ENCODE peak calls at places on chromosomes 5 and 9, in six cellular contexts. I is WTC11, Q is GM12865, D is lung, E is RWPE1, J is K562. A is an unnamed sample.
A peak's percentile ranks its signal among the peaks of the same experiment; 100 is the strongest.

GRCh38 chr5:6525910-6526309 is 77.3 kb downstream of the UBE2QL1 start:
- DNase-seq in I (peak; percentile 47), Q (peak; percentile 50), D (no peak), E (no peak), J (peak; percentile 68), A (peak; percentile 66)

GRCh38 chr5:128613111-128613510 is 75.1 kb upstream of the FBN2 start:
- DNase-seq in I (no peak), Q (no peak), D (no peak), E (no peak), J (no peak), A (no peak)

GRCh38 chr9:137456864-137457405 is 2.2 kb downstream of the NSMF start:
- DNase-seq in I (no peak), Q (no peak), D (no peak), E (no peak), J (no peak), A (no peak)

GRCh38 chr5:81505672-81506071 is 111.7 kb upstream of the ACOT12 start:
- DNase-seq in I (no peak), Q (no peak), D (no peak), E (no peak), J (no peak), A (no peak)

GRCh38 chr9:16625831-16626230 is 244.6 kb downstream of the BNC2 start:
- DNase-seq in I (no peak), Q (no peak), D (no peak), E (no peak), J (no peak), A (no peak)

GRCh38 chr5:150155258-150156032 is at the start of gene PDGFRB:
- DNase-seq in I (peak; percentile 67), Q (peak; percentile 28), D (peak; percentile 62), E (peak; percentile 54), J (peak; percentile 20), A (peak; percentile 78)

GRCh38 chr5:140261403-140262171 is 41.3 kb downstream of the PFDN1 start:
- DNase-seq in I (no peak), Q (no peak), D (peak; percentile 73), E (peak; percentile 97), J (peak; percentile 84), A (no peak)

GRCh38 chr5:154405078-154405792 is 40.6 kb upstream of the SAP30L start:
- DNase-seq in I (peak; percentile 86), Q (peak; percentile 82), D (peak; percentile 79), E (peak; percentile 95), J (peak; percentile 86), A (peak; percentile 83)

GRCh38 chr5:121748690-121749089 is 103.0 kb upstream of the FTMT start:
- DNase-seq in I (no peak), Q (no peak), D (no peak), E (no peak), J (no peak), A (no peak)

GRCh38 chr9:98271479-98271878 is 16.0 kb upstream of the TBC1D2 start:
- DNase-seq in I (no peak), Q (no peak), D (no peak), E (no peak), J (peak; percentile 73), A (no peak)

GRCh38 chr5:159155960-159156359 is 53.4 kb downstream of the RNF145 start:
- DNase-seq in I (no peak), Q (no peak), D (no peak), E (no peak), J (no peak), A (peak; percentile 12)

GRCh38 chr5:133244242-133244641 is 192.4 kb downstream of the HSPA4 start:
- DNase-seq in I (no peak), Q (peak; percentile 82), D (no peak), E (no peak), J (no peak), A (peak; percentile 72)

GRCh38 chr5:103139264-103139865 is 19.3 kb downstream of the PPIP5K2 start:
- DNase-seq in I (peak; percentile 80), Q (peak; percentile 84), D (peak; percentile 76), E (peak; percentile 72), J (peak; percentile 84), A (peak; percentile 86)

GRCh38 chr9:93959739-93960154 is 4.6 kb upstream of the BARX1 start:
- DNase-seq in I (no peak), Q (no peak), D (no peak), E (no peak), J (no peak), A (no peak)

GRCh38 chr5:172093965-172094364 is 87.5 kb upstream of the FBXW11 start:
- DNase-seq in I (no peak), Q (no peak), D (no peak), E (no peak), J (no peak), A (no peak)

GRCh38 chr9:114303571-114303970 is 19.3 kb upstream of the ORM1 start:
- DNase-seq in I (peak; percentile 3), Q (no peak), D (no peak), E (no peak), J (no peak), A (no peak)

GRCh38 chr9:23088932-23089364 is 642.3 kb downstream of the DMRTA1 start:
- DNase-seq in I (peak; percentile 76), Q (peak; percentile 1), D (no peak), E (no peak), J (no peak), A (no peak)
- TF ChIP-seq CTCF in I (peak; percentile 35), Q (peak; percentile 25), D (no peak), E (no peak), J (no peak), A (no peak)

GRCh38 chr9:92266486-92266885 is 27.0 kb downstream of the IARS1 start:
- DNase-seq in I (no peak), Q (no peak), D (no peak), E (no peak), J (no peak), A (no peak)

GRCh38 chr9:92265159-92265558 is 28.3 kb downstream of the IARS1 start:
- DNase-seq in I (no peak), Q (no peak), D (no peak), E (no peak), J (no peak), A (no peak)

GRCh38 chr9:92257327-92257726 is 36.2 kb downstream of the IARS1 start:
- DNase-seq in I (no peak), Q (no peak), D (no peak), E (no peak), J (no peak), A (no peak)

DNA sequence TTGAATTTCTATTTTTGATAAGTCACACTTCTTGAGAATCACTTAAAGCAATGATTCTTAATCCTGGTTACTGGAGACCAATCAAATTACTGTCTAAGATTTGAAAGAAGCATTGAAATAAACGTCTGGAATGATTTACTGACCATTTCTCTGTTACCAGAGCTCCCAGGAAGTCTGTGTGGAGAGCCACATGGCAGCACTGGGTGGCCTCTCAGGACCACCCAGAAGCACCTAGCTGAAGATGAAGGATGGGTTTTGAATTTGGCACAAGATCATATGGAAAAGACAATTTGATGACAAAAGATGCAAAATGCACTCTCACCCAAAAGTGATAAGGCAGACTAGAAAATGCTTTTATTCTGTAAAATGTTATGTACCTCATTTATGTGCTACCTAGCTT is 30.4 kb downstream of the IARS1 start:
- DNase-seq in I (no peak), Q (no peak), D (no peak), E (no peak), J (no peak), A (no peak)
- TF ChIP-seq CTCF in I (no peak), Q (no peak), D (no peak), E (no peak), J (no peak), A (no peak)

GRCh38 chr5:2746642-2747041 is 4.8 kb downstream of the IRX2 start:
- DNase-seq in I (no peak), Q (no peak), D (peak; percentile 26), E (peak; percentile 11), J (no peak), A (no peak)
- TF ChIP-seq CTCF in I (no peak), Q (no peak), D (no peak), E (peak; percentile 51), J (no peak), A (no peak)

GRCh38 chr5:17952231-17952630 is 318.0 kb downstream of the TAF11L14 start:
- DNase-seq in I (no peak), Q (no peak), D (no peak), E (no peak), J (no peak), A (no peak)

GRCh38 chr5:17947029-17947428 is 312.8 kb downstream of the TAF11L14 start:
- DNase-seq in I (no peak), Q (no peak), D (no peak), E (no peak), J (no peak), A (no peak)

GRCh38 chr5:17951392-17952169 is 317.3 kb downstream of the TAF11L14 start:
- DNase-seq in I (peak; percentile 83), Q (peak; percentile 2), D (no peak), E (peak; percentile 34), J (no peak), A (no peak)
- TF ChIP-seq CTCF in I (peak; percentile 53), Q (no peak), D (no peak), E (no peak), J (no peak), A (no peak)

A was measured in GM20000.